ENCODE peak calls at places on chromosomes 5 and 9, in four cellular contexts. One of them, this sample, is unnamed.
A peak's percentile ranks its signal among the peaks of the same experiment; 100 is the strongest.

GRCh38 chr9:35882265-35882848 is 12.2 kb upstream of the OR13J1 start:
- DNase-seq in psoas muscle: peak; percentile 92
- DNase-seq in progenitor cell of endocrine pancreas: peak; percentile 79
- DNase-seq in lower leg skin: peak; percentile 81
- DNase-seq in this sample: peak; percentile 76

GRCh38 chr9:126009047-126009446 is 261.9 kb downstream of the PBX3 start:
- DNase-seq in psoas muscle: no peak
- DNase-seq in progenitor cell of endocrine pancreas: no peak
- DNase-seq in lower leg skin: no peak
- DNase-seq in this sample: peak; percentile 7

GRCh38 chr9:98256632-98257218 is 1.3 kb upstream of the TBC1D2 start:
- DNase-seq in psoas muscle: no peak
- DNase-seq in progenitor cell of endocrine pancreas: no peak
- DNase-seq in lower leg skin: no peak
- DNase-seq in this sample: peak; percentile 38

GRCh38 chr9:37187713-37188439 is 67.5 kb downstream of the ZCCHC7 start:
- DNase-seq in psoas muscle: no peak
- DNase-seq in progenitor cell of endocrine pancreas: no peak
- DNase-seq in lower leg skin: no peak
- DNase-seq in this sample: peak; percentile 76

GRCh38 chr9:135215571-135216161 is 128.2 kb downstream of the OLFM1 start:
- DNase-seq in psoas muscle: peak; percentile 45
- DNase-seq in progenitor cell of endocrine pancreas: no peak
- DNase-seq in lower leg skin: no peak
- DNase-seq in this sample: no peak

GRCh38 chr5:142971296-142972013 is 201.3 kb downstream of the ARHGAP26 start:
- DNase-seq in psoas muscle: no peak
- DNase-seq in progenitor cell of endocrine pancreas: no peak
- DNase-seq in lower leg skin: no peak
- DNase-seq in this sample: no peak

GRCh38 chr5:103744159-103744558 is 181.6 kb upstream of the NUDT12 start:
- DNase-seq in psoas muscle: no peak
- DNase-seq in progenitor cell of endocrine pancreas: no peak
- DNase-seq in lower leg skin: no peak
- DNase-seq in this sample: no peak

GRCh38 chr9:129221233-129221632 is 43.2 kb upstream of the IER5L start:
- DNase-seq in psoas muscle: no peak
- DNase-seq in progenitor cell of endocrine pancreas: no peak
- DNase-seq in lower leg skin: no peak
- DNase-seq in this sample: peak; percentile 72

GRCh38 chr5:50302815-50303490 is 138.1 kb downstream of the EMB start:
- DNase-seq in psoas muscle: no peak
- DNase-seq in progenitor cell of endocrine pancreas: no peak
- DNase-seq in lower leg skin: no peak
- DNase-seq in this sample: no peak

GRCh38 chr9:2023042-2023441 is 7.9 kb downstream of the SMARCA2 start:
- DNase-seq in psoas muscle: no peak
- DNase-seq in progenitor cell of endocrine pancreas: no peak
- DNase-seq in lower leg skin: no peak
- DNase-seq in this sample: no peak

GRCh38 chr9:111037744-111038335 is 430 bp downstream of the LPAR1 start:
- DNase-seq in psoas muscle: peak; percentile 59
- DNase-seq in progenitor cell of endocrine pancreas: peak; percentile 60
- DNase-seq in lower leg skin: no peak
- DNase-seq in this sample: no peak

GRCh38 chr5:71938886-71939285 is 168.4 kb upstream of the MAP1B start:
- DNase-seq in psoas muscle: no peak
- DNase-seq in progenitor cell of endocrine pancreas: peak; percentile 15
- DNase-seq in lower leg skin: no peak
- DNase-seq in this sample: no peak

GRCh38 chr9:29691145-29691544 is 2117.9 kb upstream of the C9orf72 start:
- DNase-seq in psoas muscle: no peak
- DNase-seq in progenitor cell of endocrine pancreas: no peak
- DNase-seq in lower leg skin: no peak
- DNase-seq in this sample: no peak

GRCh38 chr9:3455712-3456111 is 70.1 kb downstream of the RFX3 start:
- DNase-seq in psoas muscle: no peak
- DNase-seq in progenitor cell of endocrine pancreas: no peak
- DNase-seq in lower leg skin: no peak
- DNase-seq in this sample: no peak

GRCh38 chr5:151101151-151101550 is 20.3 kb upstream of the TNIP1 start:
- DNase-seq in psoas muscle: no peak
- DNase-seq in progenitor cell of endocrine pancreas: no peak
- DNase-seq in lower leg skin: no peak
- DNase-seq in this sample: no peak

GRCh38 chr9:123686131-123686848 is 243.6 kb downstream of the DENND1A start:
- DNase-seq in psoas muscle: no peak
- DNase-seq in progenitor cell of endocrine pancreas: no peak
- DNase-seq in lower leg skin: peak; percentile 23
- DNase-seq in this sample: no peak

GRCh38 chr5:60668715-60669304 is 31.2 kb downstream of the DEPDC1B start:
- DNase-seq in psoas muscle: no peak
- DNase-seq in progenitor cell of endocrine pancreas: no peak
- DNase-seq in lower leg skin: no peak
- DNase-seq in this sample: peak; percentile 58

GRCh38 chr9:14271078-14271673 is 42.8 kb downstream of the NFIB start:
- DNase-seq in psoas muscle: peak; percentile 68
- DNase-seq in progenitor cell of endocrine pancreas: no peak
- DNase-seq in lower leg skin: peak; percentile 40
- DNase-seq in this sample: no peak

GRCh38 chr5:181159286-181160143 is 12.1 kb downstream of the OR2V2 start:
- DNase-seq in psoas muscle: peak; percentile 93
- DNase-seq in progenitor cell of endocrine pancreas: peak; percentile 88
- DNase-seq in lower leg skin: peak; percentile 83
- DNase-seq in this sample: peak; percentile 84

GRCh38 chr5:176133289-176133870 is 104.8 kb upstream of the SIMC1 start:
- DNase-seq in psoas muscle: no peak
- DNase-seq in progenitor cell of endocrine pancreas: no peak
- DNase-seq in lower leg skin: no peak
- DNase-seq in this sample: no peak

GRCh38 chr9:27765931-27766835 is 192.9 kb upstream of the C9orf72 start:
- DNase-seq in psoas muscle: no peak
- DNase-seq in progenitor cell of endocrine pancreas: no peak
- DNase-seq in lower leg skin: no peak
- DNase-seq in this sample: no peak

GRCh38 chr9:90868555-90868954 is 66.9 kb downstream of the SYK start:
- DNase-seq in psoas muscle: no peak
- DNase-seq in progenitor cell of endocrine pancreas: no peak
- DNase-seq in lower leg skin: no peak
- DNase-seq in this sample: no peak

GRCh38 chr5:14105717-14106435 is 37.3 kb upstream of the TRIO start:
- DNase-seq in psoas muscle: no peak
- DNase-seq in progenitor cell of endocrine pancreas: no peak
- DNase-seq in lower leg skin: no peak
- DNase-seq in this sample: no peak

GRCh38 chr9:129136446-129137049 is 25.3 kb downstream of the PTPA start:
- DNase-seq in psoas muscle: no peak
- DNase-seq in progenitor cell of endocrine pancreas: no peak
- DNase-seq in lower leg skin: no peak
- DNase-seq in this sample: no peak

DNA sequence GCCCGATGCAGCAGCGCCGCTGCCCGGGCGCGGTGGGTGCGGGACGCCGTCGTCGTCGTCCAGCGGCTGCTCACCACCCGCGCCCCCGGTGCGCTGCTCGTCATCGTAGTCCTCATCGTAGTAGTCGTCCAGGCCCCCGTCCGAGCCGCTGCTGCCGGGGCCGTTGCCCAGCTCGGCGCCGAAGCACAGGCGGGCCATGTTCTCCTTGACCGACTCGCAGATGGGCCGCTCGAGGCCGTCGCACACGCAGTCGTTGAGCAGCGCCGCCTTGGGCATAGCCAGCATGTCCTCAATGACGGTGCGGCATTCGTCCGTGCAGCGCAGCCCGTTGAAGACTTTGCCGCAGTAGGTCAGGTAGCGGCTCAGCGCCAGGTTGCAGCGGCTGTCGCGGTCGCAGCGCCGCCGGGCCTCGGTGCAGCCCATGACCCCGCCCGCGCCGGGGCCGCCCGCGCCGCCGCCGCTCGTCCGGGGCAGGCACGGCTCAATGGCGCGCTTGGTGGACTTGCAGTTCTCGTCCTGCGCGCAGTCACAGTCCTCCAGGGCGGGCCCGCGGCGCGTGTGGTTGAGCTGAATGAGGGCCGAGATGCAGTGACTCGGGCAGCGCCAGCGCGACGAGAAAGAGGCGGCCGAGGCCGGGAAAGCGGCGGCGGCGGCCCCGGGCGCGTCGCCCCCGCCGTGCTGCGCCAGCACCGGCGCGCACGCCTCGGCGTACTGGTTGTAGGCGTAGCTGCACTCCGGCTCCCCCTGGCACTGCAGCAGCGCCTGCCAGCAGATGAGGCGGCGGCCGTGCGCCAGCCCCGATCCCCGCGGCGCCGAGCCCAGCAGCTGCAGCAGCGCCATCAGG is 1.2 kb downstream of the GAS1 start:
- DNase-seq in psoas muscle: peak; percentile 90
- DNase-seq in progenitor cell of endocrine pancreas: peak; percentile 56
- DNase-seq in lower leg skin: peak; percentile 46
- DNase-seq in this sample: peak; percentile 6
- TF ChIP-seq CTCF in psoas muscle: peak; percentile 4
- TF ChIP-seq CTCF in progenitor cell of endocrine pancreas: no peak
- TF ChIP-seq CTCF in lower leg skin: no peak
- TF ChIP-seq CTCF in this sample: no peak

GRCh38 chr9:20532584-20532983 is 89.7 kb downstream of the MLLT3 start:
- DNase-seq in psoas muscle: no peak
- DNase-seq in progenitor cell of endocrine pancreas: no peak
- DNase-seq in lower leg skin: no peak
- DNase-seq in this sample: no peak

GRCh38 chr9:20524776-20525175 is 97.5 kb downstream of the MLLT3 start:
- DNase-seq in psoas muscle: no peak
- DNase-seq in progenitor cell of endocrine pancreas: no peak
- DNase-seq in lower leg skin: no peak
- DNase-seq in this sample: no peak

GRCh38 chr9:20529837-20530236 is 92.5 kb downstream of the MLLT3 start:
- DNase-seq in psoas muscle: no peak
- DNase-seq in progenitor cell of endocrine pancreas: no peak
- DNase-seq in lower leg skin: no peak
- DNase-seq in this sample: no peak

GRCh38 chr9:20528253-20528652 is 94.0 kb downstream of the MLLT3 start:
- DNase-seq in psoas muscle: no peak
- DNase-seq in progenitor cell of endocrine pancreas: no peak
- DNase-seq in lower leg skin: no peak
- DNase-seq in this sample: no peak

GRCh38 chr9:20526500-20527319 is 95.6 kb downstream of the MLLT3 start:
- DNase-seq in psoas muscle: no peak
- DNase-seq in progenitor cell of endocrine pancreas: no peak
- DNase-seq in lower leg skin: no peak
- DNase-seq in this sample: no peak
- TF ChIP-seq CTCF in psoas muscle: no peak
- TF ChIP-seq CTCF in progenitor cell of endocrine pancreas: no peak
- TF ChIP-seq CTCF in lower leg skin: no peak
- TF ChIP-seq CTCF in this sample: no peak

DNA sequence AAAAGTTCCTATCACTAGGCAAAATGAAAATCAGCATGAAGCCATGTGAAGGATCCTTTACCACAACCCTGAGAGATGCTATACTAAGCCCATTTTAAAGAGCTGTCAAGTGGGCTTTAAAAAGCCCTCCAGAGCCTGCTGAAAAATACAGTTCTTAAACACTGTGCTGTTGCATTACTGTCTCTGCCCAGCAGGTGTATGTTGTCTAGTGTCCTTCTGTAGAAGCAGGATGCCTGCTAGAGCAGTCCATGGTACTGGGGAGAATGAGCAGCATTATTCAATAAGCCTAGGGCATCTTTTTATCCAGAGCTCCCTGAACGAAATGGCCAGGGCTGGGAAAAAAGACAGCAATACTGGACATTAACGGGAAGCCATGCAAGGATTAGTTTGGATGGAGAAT is 126.2 kb upstream of the PLCXD3 start:
- DNase-seq in psoas muscle: no peak
- DNase-seq in progenitor cell of endocrine pancreas: no peak
- DNase-seq in lower leg skin: no peak
- DNase-seq in this sample: peak; percentile 8
- TF ChIP-seq CTCF in psoas muscle: no peak
- TF ChIP-seq CTCF in progenitor cell of endocrine pancreas: peak; percentile 51
- TF ChIP-seq CTCF in lower leg skin: no peak
- TF ChIP-seq CTCF in this sample: peak; percentile 40

DNA sequence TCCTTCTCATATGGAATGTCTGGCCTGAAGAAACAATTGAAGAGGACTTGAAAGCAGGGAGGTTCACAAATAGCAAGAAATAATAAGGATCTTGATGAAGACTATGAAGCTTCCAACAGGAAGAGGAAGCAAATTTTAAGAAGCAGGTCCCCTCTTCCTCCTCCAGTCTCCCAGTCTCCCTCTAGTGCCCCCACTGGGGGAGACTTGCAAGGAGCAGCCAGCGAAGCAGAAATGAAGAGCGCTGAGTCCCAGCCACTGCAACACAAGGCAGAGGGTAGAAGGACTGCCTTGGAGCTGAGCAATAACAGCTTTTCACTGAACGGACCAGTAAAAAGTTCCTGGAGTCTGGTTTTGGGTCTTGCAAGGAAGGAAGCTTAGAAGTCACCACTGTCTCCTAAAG is 32.6 kb upstream of the ACO1 start:
- DNase-seq in psoas muscle: no peak
- DNase-seq in progenitor cell of endocrine pancreas: no peak
- DNase-seq in lower leg skin: no peak
- DNase-seq in this sample: peak; percentile 7
- TF ChIP-seq CTCF in psoas muscle: no peak
- TF ChIP-seq CTCF in progenitor cell of endocrine pancreas: no peak
- TF ChIP-seq CTCF in lower leg skin: no peak
- TF ChIP-seq CTCF in this sample: peak; percentile 49